ENCODE peak calls at places on chromosomes 6 and 20, in four cellular contexts. Z is hepatocyte, W is tibial artery, I is cardiac muscle cell. V is an unnamed sample. For H3K36me3, the result is how much of the 10 kb centered on the place peaks cover.

GRCh38 chr20:42204261-42204660 is 586.1 kb upstream of the CHD6 start:
- DNase-seq in W (no peak), Z (peak), I (no peak), V (no peak)

GRCh38 chr6:31797607-31798006 is 2.1 kb upstream of the VARS1 start:
- DNase-seq in W (no peak), Z (no peak), I (no peak), V (no peak)

GRCh38 chr20:57714409-57715267 is 4.8 kb upstream of the PMEPA1 start:
- DNase-seq in Z (no peak), I (peak), W (peak), V (peak)

GRCh38 chr6:39088331-39088730 is 26.7 kb downstream of the SAYSD1 start:
- DNase-seq in I (peak), W (no peak), Z (peak), V (peak)

GRCh38 chr20:37564016-37564387 is 36.3 kb upstream of the BLCAP start:
- DNase-seq in W (no peak), I (no peak), Z (no peak), V (no peak)

GRCh38 chr6:144633886-144634285 is 348.8 kb downstream of the UTRN start:
- DNase-seq in I (no peak), Z (no peak), W (no peak), V (no peak)

GRCh38 chr6:158226655-158227512 is 58.7 kb downstream of the GTF2H5 start:
- DNase-seq in I (no peak), W (no peak), Z (peak), V (no peak)

GRCh38 chr20:2066461-2067122 is 35.0 kb upstream of the STK35 start:
- DNase-seq in Z (no peak), W (no peak), I (no peak), V (no peak)

GRCh38 chr20:8535403-8536003 is 403.4 kb downstream of the PLCB1 start:
- DNase-seq in Z (no peak), I (peak), W (no peak), V (no peak)

GRCh38 chr6:108027594-108027993 is 46.9 kb downstream of the OSTM1 start:
- DNase-seq in Z (no peak), W (no peak), I (peak), V (peak)

GRCh38 chr20:12093062-12093796 is 175.5 kb downstream of the BTBD3 start:
- DNase-seq in I (no peak), W (no peak), Z (no peak), V (no peak)

GRCh38 chr20:58584881-58585752 is 66.0 kb upstream of the STX16 start:
- DNase-seq in Z (no peak), W (peak), I (peak), V (no peak)

GRCh38 chr6:25898289-25898977 is 24.4 kb upstream of the SLC17A3 start:
- DNase-seq in I (no peak), Z (peak), W (no peak), V (no peak)

GRCh38 chr20:1868856-1869255 is 26.4 kb upstream of the SIRPA start:
- DNase-seq in Z (no peak), I (peak), W (no peak), V (no peak)

GRCh38 chr6:125301435-125302391 is at the start of gene HDDC2:
- DNase-seq in I (peak), Z (peak), W (peak), V (peak)

GRCh38 chr20:7406671-7407070 is 533.6 kb downstream of the HAO1 start:
- DNase-seq in Z (no peak), W (no peak), I (no peak), V (peak)

GRCh38 chr6:95431637-95432228 is 145.6 kb upstream of the MANEA start:
- DNase-seq in I (peak), Z (peak), W (no peak), V (peak)

GRCh38 chr20:1805161-1805581 is 90.0 kb upstream of the SIRPA start:
- DNase-seq in W (no peak), I (no peak), Z (no peak), V (no peak)

GRCh38 chr20:33663161-33664084 is 1.3 kb downstream of the C20orf144 start:
- DNase-seq in W (peak), I (peak), Z (peak), V (peak)

GRCh38 chr6:170433163-170434095 is 119.7 kb downstream of the PSMB1 start:
- DNase-seq in W (no peak), I (no peak), Z (peak), V (no peak)

GRCh38 chr6:17728551-17729222 is 22.0 kb upstream of the NUP153 start:
- DNase-seq in Z (no peak), W (no peak), I (no peak), V (no peak)

DNA sequence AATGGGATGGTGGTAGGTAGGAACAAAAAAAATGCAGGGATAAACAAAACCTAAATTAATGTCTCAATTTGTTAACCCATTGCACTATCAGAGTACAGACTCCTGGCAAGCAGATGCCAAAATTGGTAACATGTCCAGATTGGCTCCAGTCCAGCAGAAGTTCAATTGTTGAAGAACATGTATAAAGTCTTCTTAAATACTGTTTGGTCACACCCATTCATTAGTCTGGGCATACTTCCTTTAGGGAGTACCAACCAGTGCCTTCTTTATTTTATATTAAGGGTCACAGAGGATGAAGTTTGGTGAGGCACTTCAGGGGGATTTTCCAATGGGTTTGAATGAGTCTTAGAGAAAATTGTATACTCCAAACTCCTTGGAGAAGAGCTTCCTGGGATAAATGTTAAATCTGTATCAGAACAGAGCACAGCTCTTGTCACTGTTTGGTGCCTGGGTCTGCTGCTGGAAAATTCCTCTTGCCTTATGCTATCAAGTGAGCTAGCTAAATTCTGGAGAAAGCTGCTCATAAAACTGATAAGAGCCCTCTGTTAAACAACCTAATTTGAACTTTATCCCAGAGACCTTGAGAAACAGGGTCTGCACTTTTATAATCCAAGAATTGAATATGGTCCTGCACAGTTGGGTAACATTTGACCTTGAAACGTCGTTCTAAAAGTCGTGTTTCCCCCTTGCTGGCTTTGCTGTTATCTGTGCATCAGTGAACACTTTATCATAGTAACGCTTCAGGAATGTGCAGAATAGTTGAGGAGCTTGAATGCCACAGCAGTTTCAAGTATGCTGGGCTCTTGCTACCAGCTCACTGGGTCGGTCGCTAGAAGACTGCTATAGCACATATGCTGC is 334.1 kb upstream of the CITED2 start:
- DNase-seq in Z (peak), W (no peak), I (peak), V (peak)
- H3K4me3 ChIP-seq in Z (no peak), W (no peak), I (no peak), V (no peak)

GRCh38 chr6:135910943-135911618 is 59.6 kb downstream of the PDE7B start:
- DNase-seq in Z (no peak), I (no peak), W (no peak), V (no peak)

GRCh38 chr6:135906542-135906941 is 55.0 kb downstream of the PDE7B start:
- DNase-seq in Z (no peak), I (peak), W (no peak), V (peak)

GRCh38 chr6:135913785-135914184 is 62.3 kb downstream of the PDE7B start:
- DNase-seq in W (no peak), I (no peak), Z (no peak), V (no peak)

GRCh38 chr6:135905604-135906300 is 54.3 kb downstream of the PDE7B start:
- DNase-seq in W (no peak), Z (no peak), I (no peak), V (no peak)

DNA sequence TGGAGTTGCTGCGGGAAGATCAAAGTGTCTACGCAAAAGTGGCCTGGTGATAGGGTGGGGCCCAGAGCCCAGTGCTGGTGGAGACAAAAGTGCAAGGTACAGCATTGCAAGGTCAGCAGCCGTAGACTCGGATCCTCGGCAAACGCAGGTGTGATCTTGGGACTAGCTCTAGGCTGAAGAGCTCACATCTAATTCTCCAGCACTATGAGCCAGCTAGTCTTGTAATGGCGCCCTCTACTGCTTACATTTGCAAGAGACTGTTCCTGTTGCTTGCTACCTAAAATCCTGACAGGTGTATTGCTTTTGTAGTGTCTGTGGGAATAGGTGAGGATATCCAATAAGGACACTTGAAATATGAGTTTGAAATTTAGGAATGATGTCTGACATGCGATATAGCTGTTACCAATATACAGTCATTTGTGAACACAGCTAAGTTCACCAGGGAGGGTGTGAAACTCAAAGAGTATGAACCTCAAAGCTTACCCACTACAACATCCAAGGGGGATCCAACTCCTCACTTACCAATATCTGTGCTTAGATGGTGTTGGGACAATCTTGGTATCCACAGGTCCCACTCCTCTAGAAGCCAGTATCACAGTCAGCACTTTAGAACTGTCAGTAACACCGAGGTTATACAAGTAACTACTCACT is 58.4 kb downstream of the PDE7B start:
- DNase-seq in W (no peak), I (peak), Z (peak), V (peak)
- TF ChIP-seq CTCF in W (no peak), I (peak), Z (peak), V (peak)

GRCh38 chr6:104984831-104985230 is 27.9 kb downstream of the LIN28B start:
- DNase-seq in Z (no peak), I (no peak), W (no peak), V (no peak)
- H3K36me3 ChIP-seq in Z (under half), I (under half), W (under half), V (under half)

DNA sequence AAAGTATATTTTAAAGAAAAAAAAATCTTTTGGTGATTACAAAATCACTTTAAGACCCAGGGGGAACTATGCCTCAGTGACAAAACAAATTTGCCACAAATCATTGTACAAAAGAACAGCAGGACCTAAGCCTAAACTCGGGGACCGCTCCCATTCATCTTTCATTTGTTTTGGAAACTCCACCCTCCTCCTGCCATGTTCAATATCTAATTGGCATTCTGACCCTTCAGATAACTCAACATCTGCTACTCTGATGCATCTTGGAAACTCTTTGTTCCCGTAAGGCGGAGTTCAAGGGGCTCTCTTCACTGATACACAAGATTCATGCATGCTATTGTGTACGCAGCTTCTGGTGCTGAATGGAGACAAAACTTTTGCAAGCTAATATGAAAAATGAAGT is 187.6 kb downstream of the ZFP64 start:
- DNase-seq in W (no peak), I (no peak), Z (no peak), V (no peak)
- H3K4me3 ChIP-seq in W (no peak), I (no peak), Z (no peak), V (no peak)

GRCh38 chr20:63234693-63235398 is 859 bp upstream of the BIRC7 start:
- DNase-seq in W (no peak), I (peak), Z (peak), V (peak)
- TF ChIP-seq CTCF in W (no peak), I (peak), Z (peak), V (peak)

GRCh38 chr6:44301782-44302564 is 11.2 kb downstream of the AARS2 start:
- DNase-seq in W (peak), I (no peak), Z (no peak), V (no peak)
- H3K36me3 ChIP-seq in W (half or more), I (under half), Z (under half), V (half or more)

GRCh38 chr20:53738039-53738944 is 144.7 kb upstream of the ZNF217 start:
- DNase-seq in I (peak), W (no peak), Z (peak), V (peak)
- H3K4me3 ChIP-seq in I (no peak), W (no peak), Z (no peak), V (peak)

GRCh38 chr20:61919675-61920365 is 145.9 kb downstream of the TAF4 start:
- DNase-seq in I (no peak), Z (no peak), W (no peak), V (no peak)

GRCh38 chr20:61919239-61919638 is 146.4 kb downstream of the TAF4 start:
- DNase-seq in W (no peak), I (no peak), Z (no peak), V (no peak)

GRCh38 chr20:61917459-61917858 is 148.2 kb downstream of the TAF4 start:
- DNase-seq in W (no peak), I (no peak), Z (no peak), V (no peak)

GRCh38 chr20:61916318-61916891 is 149.3 kb downstream of the TAF4 start:
- DNase-seq in W (no peak), Z (no peak), I (no peak), V (no peak)

GRCh38 chr20:61918548-61918947 is 147.1 kb downstream of the TAF4 start:
- DNase-seq in Z (no peak), I (no peak), W (no peak), V (no peak)
- TF ChIP-seq CTCF in Z (no peak), I (no peak), W (no peak), V (no peak)

V was measured in bronchial epithelial cell.